ENCODE peak calls at places on chromosomes 2 and 18, in six cellular contexts. P, F, V, X, A and U are unnamed samples.
A peak's percentile ranks its signal among the peaks of the same experiment; 100 is the strongest.

GRCh38 chr2:16241166-16242160 is 301.1 kb downstream of the MYCN start:
- DNase-seq in F (no peak), A (no peak), X (no peak), P (no peak), V (no peak), U (no peak)

GRCh38 chr2:164917296-164917903 is 37.9 kb downstream of the SLC38A11 start:
- DNase-seq in V (no peak), A (peak; percentile 49), F (peak; percentile 24), P (peak; percentile 36), X (no peak), U (peak; percentile 36)

GRCh38 chr2:193505620-193506019 is 1310.9 kb upstream of the TMEFF2 start:
- DNase-seq in A (no peak), V (no peak), X (no peak), P (no peak), F (no peak), U (no peak)

GRCh38 chr2:990970-991369 is 40.3 kb downstream of the SNTG2 start:
- DNase-seq in P (no peak), X (no peak), A (no peak), V (no peak), F (no peak), U (no peak)

GRCh38 chr2:179613701-179614100 is 247.7 kb downstream of the ZNF385B start:
- DNase-seq in F (no peak), X (no peak), P (peak; percentile 23), A (peak; percentile 23), V (no peak), U (peak; percentile 53)

GRCh38 chr2:42086500-42086953 is 38.7 kb downstream of the PKDCC start:
- DNase-seq in A (peak; percentile 46), F (no peak), X (peak; percentile 69), V (no peak), P (peak; percentile 70), U (peak; percentile 48)

GRCh38 chr2:169005080-169005598 is 26.0 kb downstream of the ABCB11 start:
- DNase-seq in V (no peak), X (no peak), A (no peak), F (no peak), P (no peak), U (no peak)

GRCh38 chr18:49662506-49662905 is 100.6 kb downstream of the LIPG start:
- DNase-seq in P (no peak), A (no peak), F (no peak), X (no peak), V (no peak), U (no peak)

GRCh38 chr18:72672364-72673151 is 128.4 kb upstream of the CBLN2 start:
- DNase-seq in V (no peak), X (no peak), F (no peak), A (peak; percentile 12), P (peak; percentile 11), U (peak; percentile 17)